ENCODE peak calls at places on chromosome 2, in eight cellular contexts. S is left lung, I is AG04449, W is fibroblast of lung, Q is AG20443, T is heart left ventricle, F is dorsolateral prefrontal cortex, M is Daoy. R is an unnamed sample.

GRCh38 chr2:234328444-234328990 is 168.4 kb downstream of the ARL4C start:
- DNase-seq in I (no peak), F (no peak), Q (no peak), S (no peak), M (no peak), W (no peak), T (no peak), R (no peak)

GRCh38 chr2:151947524-151948165 is 119.4 kb upstream of the ARL5A start:
- DNase-seq in W (peak), M (peak), I (no peak), T (no peak), S (no peak), Q (peak), F (peak), R (peak)

GRCh38 chr2:172082944-172083718 is 2.2 kb upstream of the DLX1 start:
- DNase-seq in T (no peak), I (no peak), F (no peak), M (no peak), W (no peak), S (peak), Q (peak), R (peak)

GRCh38 chr2:72689579-72690170 is 136.2 kb downstream of the EXOC6B start:
- DNase-seq in Q (no peak), S (no peak), F (no peak), T (no peak), M (peak), I (no peak), W (peak), R (no peak)

GRCh38 chr2:159225025-159226016 is 61.2 kb downstream of the WDSUB1 start:
- DNase-seq in M (no peak), S (no peak), W (no peak), I (no peak), F (no peak), Q (no peak), T (peak), R (no peak)

GRCh38 chr2:68715353-68716041 is 19.1 kb upstream of the ARHGAP25 start:
- DNase-seq in F (no peak), I (no peak), M (peak), Q (peak), T (no peak), S (no peak), W (peak), R (peak)

GRCh38 chr2:178796079-178796677 is 11.0 kb downstream of the TTN start:
- DNase-seq in I (peak), S (no peak), F (no peak), T (no peak), M (peak), Q (peak), W (peak), R (peak)

GRCh38 chr2:230674930-230675672 is 37.5 kb upstream of the CAB39 start:
- DNase-seq in T (no peak), M (no peak), S (no peak), I (no peak), W (no peak), F (no peak), Q (no peak), R (no peak)

GRCh38 chr2:14492920-14493503 is 139.5 kb upstream of the LRATD1 start:
- DNase-seq in M (no peak), F (no peak), W (peak), S (no peak), Q (peak), T (no peak), I (peak), R (peak)